ENCODE peak calls at places on chromosome 2, in nine cellular contexts. S, E, U, P, X, L, Z, V and O are unnamed samples.
A peak's percentile ranks its signal among the peaks of the same experiment; 100 is the strongest.

GRCh38 chr2:55120634-55121359 is 70.5 kb upstream of the RTN4 start:
- DNase-seq in S (no peak), E (no peak), U (no peak), P (no peak), X (no peak), L (no peak), Z (no peak), V (no peak), O (no peak)

GRCh38 chr2:205722538-205722878 is 40.2 kb downstream of the NRP2 start:
- DNase-seq in S (no peak), E (no peak), U (no peak), P (no peak), X (no peak), L (no peak), Z (no peak), V (no peak), O (no peak)

GRCh38 chr2:17981936-17982335 is 103.5 kb downstream of the KCNS3 start:
- DNase-seq in S (no peak), E (no peak), U (no peak), P (no peak), X (no peak), L (no peak), Z (no peak), V (no peak), O (no peak)

GRCh38 chr2:137968477-137969417 is 4.5 kb downstream of the HNMT start:
- DNase-seq in S (no peak), E (no peak), U (no peak), P (no peak), X (no peak), L (no peak), Z (no peak), V (no peak), O (no peak)

GRCh38 chr2:216211141-216211540 is 102.0 kb downstream of the XRCC5 start:
- DNase-seq in S (no peak), E (no peak), U (no peak), P (no peak), X (no peak), L (no peak), Z (no peak), V (no peak), O (no peak)

GRCh38 chr2:117832905-117833613 is 18.6 kb downstream of the DDX18 start:
- DNase-seq in S (no peak), E (no peak), U (no peak), P (no peak), X (no peak), L (no peak), Z (no peak), V (no peak), O (no peak)

GRCh38 chr2:46076251-46076650 is 221.0 kb upstream of the EPAS1 start:
- DNase-seq in S (no peak), E (no peak), U (no peak), P (no peak), X (no peak), L (no peak), Z (no peak), V (no peak), O (no peak)

GRCh38 chr2:15159751-15160177 is 401.4 kb downstream of the NBAS start:
- DNase-seq in S (no peak), E (no peak), U (no peak), P (peak; percentile 27), X (no peak), L (no peak), Z (no peak), V (peak; percentile 12), O (no peak)

GRCh38 chr2:145799595-145800108 is 1279.7 kb upstream of the ZEB2 start:
- DNase-seq in S (no peak), E (no peak), U (no peak), P (no peak), X (no peak), L (no peak), Z (no peak), V (no peak), O (no peak)

GRCh38 chr2:173606619-173607305 is 252.1 kb downstream of the CDCA7 start:
- DNase-seq in S (no peak), E (no peak), U (no peak), P (no peak), X (no peak), L (no peak), Z (no peak), V (no peak), O (no peak)

GRCh38 chr2:192265751-192266150 is 71.0 kb upstream of the TMEFF2 start:
- DNase-seq in S (no peak), E (no peak), U (no peak), P (no peak), X (no peak), L (no peak), Z (no peak), V (no peak), O (no peak)

GRCh38 chr2:10408649-10409579 is 39.2 kb downstream of the ODC1 start:
- DNase-seq in S (peak; percentile 51), E (peak; percentile 86), U (peak; percentile 93), P (peak; percentile 84), X (peak; percentile 63), L (peak; percentile 80), Z (peak; percentile 84), V (peak; percentile 85), O (no peak)

GRCh38 chr2:205679410-205680009 is 2.8 kb upstream of the NRP2 start:
- DNase-seq in S (no peak), E (no peak), U (no peak), P (no peak), X (no peak), L (no peak), Z (no peak), V (no peak), O (no peak)

GRCh38 chr2:52222128-52222527 is 1190.2 kb upstream of the NRXN1 start:
- DNase-seq in S (no peak), E (no peak), U (no peak), P (no peak), X (no peak), L (no peak), Z (no peak), V (no peak), O (no peak)

GRCh38 chr2:53131416-53131815 is 636.2 kb upstream of the CHAC2 start:
- DNase-seq in S (no peak), E (no peak), U (no peak), P (no peak), X (no peak), L (no peak), Z (no peak), V (no peak), O (no peak)

GRCh38 chr2:74462786-74463105 is 2.4 kb downstream of the MOGS start:
- DNase-seq in S (no peak), E (no peak), U (no peak), P (no peak), X (no peak), L (no peak), Z (no peak), V (no peak), O (no peak)

GRCh38 chr2:61793389-61793836 is 60.4 kb downstream of the FAM161A start:
- DNase-seq in S (no peak), E (peak; percentile 63), U (no peak), P (no peak), X (peak; percentile 45), L (peak; percentile 76), Z (peak; percentile 74), V (no peak), O (no peak)

GRCh38 chr2:218081695-218082094 is 12.6 kb downstream of the RUFY4 start:
- DNase-seq in S (no peak), E (no peak), U (no peak), P (no peak), X (no peak), L (no peak), Z (no peak), V (no peak), O (peak; percentile 28)

GRCh38 chr2:120986898-120987650 is 251.4 kb downstream of the GLI2 start:
- DNase-seq in S (no peak), E (no peak), U (peak; percentile 68), P (no peak), X (no peak), L (no peak), Z (no peak), V (no peak), O (no peak)

GRCh38 chr2:101501443-101501842 is 26.5 kb upstream of the RFX8 start:
- DNase-seq in S (no peak), E (no peak), U (no peak), P (no peak), X (no peak), L (no peak), Z (peak; percentile 34), V (no peak), O (no peak)

GRCh38 chr2:238847841-238848565 is at the start of gene TWIST2:
- DNase-seq in S (no peak), E (peak; percentile 87), U (no peak), P (peak; percentile 40), X (no peak), L (no peak), Z (no peak), V (no peak), O (peak; percentile 91)

GRCh38 chr2:85933753-85934594 is 45.2 kb upstream of the ST3GAL5 start:
- DNase-seq in S (no peak), E (no peak), U (no peak), P (no peak), X (no peak), L (no peak), Z (peak; percentile 9), V (no peak), O (no peak)